ENCODE peak calls at places on chromosomes 11 and 22, in six cellular contexts. H, Y, T, G, E and F are unnamed samples.

GRCh38 chr22:24741357-24741756 is 33.2 kb downstream of the PIWIL3 start:
- DNase-seq in H (no peak), Y (no peak), T (no peak), G (no peak), E (no peak), F (no peak)

GRCh38 chr11:63505857-63506528 is at the start of gene LGALS12:
- DNase-seq in H (no peak), Y (no peak), T (peak; percentile 55), G (no peak), E (no peak), F (no peak)

GRCh38 chr22:27573992-27574391 is 227.6 kb downstream of the MN1 start:
- DNase-seq in H (no peak), Y (no peak), T (no peak), G (no peak), E (no peak), F (no peak)

GRCh38 chr11:113014731-113015455 is 53.7 kb downstream of the NCAM1 start:
- DNase-seq in H (no peak), Y (no peak), T (no peak), G (no peak), E (no peak), F (no peak)

GRCh38 chr11:117185739-117186430 is 7.3 kb downstream of the SIDT2 start:
- DNase-seq in H (no peak), Y (no peak), T (no peak), G (no peak), E (peak; percentile 28), F (no peak)

GRCh38 chr11:88246680-88247079 is 71.4 kb upstream of the RAB38 start:
- DNase-seq in H (no peak), Y (no peak), T (no peak), G (no peak), E (no peak), F (no peak)

GRCh38 chr11:1644601-1645356 is 15.2 kb downstream of the KRTAP5-5 start:
- DNase-seq in H (no peak), Y (no peak), T (no peak), G (no peak), E (no peak), F (no peak)

GRCh38 chr11:35725880-35726279 is 63.3 kb downstream of the TRIM44 start:
- DNase-seq in H (no peak), Y (no peak), T (peak; percentile 20), G (no peak), E (no peak), F (no peak)

GRCh38 chr11:63866211-63866610 is 27.3 kb downstream of the MARK2 start:
- DNase-seq in H (no peak), Y (no peak), T (no peak), G (peak; percentile 48), E (peak; percentile 86), F (peak; percentile 57)

GRCh38 chr22:22709719-22710445 is 65.5 kb downstream of the GGTLC2 start:
- DNase-seq in H (no peak), Y (no peak), T (peak; percentile 100), G (no peak), E (no peak), F (no peak)

GRCh38 chr11:87398913-87399312 is 361.2 kb downstream of the TMEM135 start:
- DNase-seq in H (no peak), Y (no peak), T (no peak), G (no peak), E (no peak), F (no peak)

GRCh38 chr11:82747471-82747870 is 13.8 kb upstream of the FAM181B start:
- DNase-seq in H (no peak), Y (no peak), T (no peak), G (no peak), E (no peak), F (no peak)

GRCh38 chr22:25551396-25551795 is 13.1 kb upstream of the GRK3 start:
- DNase-seq in H (no peak), Y (no peak), T (no peak), G (no peak), E (no peak), F (no peak)

GRCh38 chr11:12461516-12461915 is 84.1 kb downstream of the PARVA start:
- DNase-seq in H (no peak), Y (no peak), T (no peak), G (no peak), E (no peak), F (no peak)

DNA sequence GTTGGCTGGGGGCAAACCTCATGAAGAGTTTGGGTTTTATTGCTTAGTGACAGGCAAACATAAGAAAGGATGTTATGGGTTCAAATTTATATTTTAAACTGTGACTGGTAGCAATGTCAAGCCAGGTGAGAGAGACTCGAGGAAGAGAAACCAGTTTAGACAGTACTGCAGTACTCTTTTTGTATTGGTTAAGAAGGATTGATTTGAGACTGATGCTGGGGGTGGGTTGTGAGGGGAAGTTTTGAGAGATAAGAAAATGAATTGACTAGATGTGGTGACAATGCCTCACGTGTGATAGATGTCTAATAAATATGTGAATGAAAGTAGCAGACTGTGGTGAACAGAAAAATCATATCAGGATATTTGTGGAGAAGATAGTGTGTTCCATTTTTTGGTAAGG is 142.4 kb downstream of the DDX10 start:
- DNase-seq in H (no peak), Y (no peak), T (no peak), G (no peak), E (no peak), F (no peak)
- TF ChIP-seq POLR2AphosphoS5 in H (no peak), Y (no peak), T (no peak), G (no peak), E (no peak), F (no peak)

GRCh38 chr22:41181349-41182241 is 23.5 kb upstream of the L3MBTL2 start:
- DNase-seq in H (no peak), Y (no peak), T (no peak), G (no peak), E (no peak), F (no peak)
- TF ChIP-seq POLR2A in H (no peak), Y (no peak), T (peak; percentile 34), G (no peak), E (no peak), F (no peak)

GRCh38 chr22:37020192-37020479 is 594 bp downstream of the MPST start:
- DNase-seq in H (no peak), Y (no peak), T (peak; percentile 25), G (no peak), E (no peak), F (no peak)

GRCh38 chr22:37022483-37023337 is 3.2 kb downstream of the MPST start:
- DNase-seq in H (no peak), Y (no peak), T (no peak), G (no peak), E (no peak), F (no peak)

GRCh38 chr22:37023743-37024338 is 4.3 kb downstream of the MPST start:
- DNase-seq in H (no peak), Y (peak; percentile 64), T (no peak), G (no peak), E (no peak), F (no peak)

GRCh38 chr22:37021041-37021440 is 1.5 kb downstream of the MPST start:
- DNase-seq in H (no peak), Y (no peak), T (no peak), G (no peak), E (no peak), F (no peak)

GRCh38 chr22:37021710-37022482 is 2.4 kb downstream of the MPST start:
- DNase-seq in H (no peak), Y (no peak), T (peak; percentile 57), G (peak; percentile 80), E (no peak), F (peak; percentile 62)
- TF ChIP-seq TAF1 in H (no peak), Y (no peak), T (no peak), G (no peak), E (no peak), F (no peak)

GRCh38 chr11:65087827-65088226 is 3.8 kb downstream of the ZFPL1 start:
- DNase-seq in H (no peak), Y (no peak), T (no peak), G (no peak), E (no peak), F (no peak)
- TF ChIP-seq POLR2AphosphoS5 in H (no peak), Y (no peak), T (no peak), G (no peak), E (no peak), F (no peak)

DNA sequence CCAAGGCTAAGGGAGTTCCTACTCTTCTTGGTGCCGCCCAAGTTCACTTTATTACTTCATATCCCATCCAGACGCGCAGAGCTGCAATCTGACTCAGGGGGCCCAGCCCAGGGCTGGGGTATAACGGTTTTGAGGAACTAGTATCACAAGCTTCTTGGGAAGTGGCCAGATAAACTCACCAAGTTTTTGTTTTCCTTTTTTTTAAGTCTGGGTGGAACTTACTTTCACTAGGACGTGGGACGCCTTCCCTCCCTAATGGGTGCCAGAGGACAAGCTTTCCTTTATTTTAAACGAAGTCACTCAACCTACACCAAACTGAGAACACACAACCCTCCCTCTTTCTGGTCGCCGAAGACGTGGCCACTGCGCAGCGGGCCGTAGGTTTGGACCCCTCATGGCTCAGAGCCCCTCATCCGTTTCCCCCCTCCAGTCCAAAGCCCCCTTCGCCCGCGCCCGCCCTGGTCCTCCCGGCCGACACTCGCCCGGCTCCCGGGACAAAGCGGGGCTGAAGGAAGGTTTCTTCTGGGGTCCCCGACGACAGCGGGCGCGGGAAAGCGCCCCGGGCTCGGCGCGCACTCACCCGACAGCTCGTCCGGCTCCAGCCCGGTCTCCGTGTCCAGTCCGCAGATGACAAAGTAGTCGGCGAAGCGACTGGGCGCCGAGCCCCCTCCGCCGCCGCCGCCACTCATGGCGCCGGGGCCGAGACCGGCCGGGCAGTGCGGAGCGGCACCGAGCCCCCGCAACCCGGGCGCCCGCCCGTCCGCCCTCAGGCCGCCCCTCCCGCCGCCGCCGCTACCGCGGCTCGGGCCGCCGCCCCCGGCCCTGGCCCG is 554 bp downstream of the DENND5A start:
- DNase-seq in H (no peak), Y (no peak), T (no peak), G (peak; percentile 30), E (no peak), F (peak; percentile 21)
- TF ChIP-seq POLR2A in H (no peak), Y (no peak), T (no peak), G (no peak), E (no peak), F (no peak)

GRCh38 chr11:86288776-86289507 is 13.1 kb upstream of the HIKESHI start:
- DNase-seq in H (no peak), Y (no peak), T (no peak), G (no peak), E (no peak), F (no peak)
- TF ChIP-seq TAF1 in H (no peak), Y (no peak), T (no peak), G (no peak), E (no peak), F (no peak)

DNA sequence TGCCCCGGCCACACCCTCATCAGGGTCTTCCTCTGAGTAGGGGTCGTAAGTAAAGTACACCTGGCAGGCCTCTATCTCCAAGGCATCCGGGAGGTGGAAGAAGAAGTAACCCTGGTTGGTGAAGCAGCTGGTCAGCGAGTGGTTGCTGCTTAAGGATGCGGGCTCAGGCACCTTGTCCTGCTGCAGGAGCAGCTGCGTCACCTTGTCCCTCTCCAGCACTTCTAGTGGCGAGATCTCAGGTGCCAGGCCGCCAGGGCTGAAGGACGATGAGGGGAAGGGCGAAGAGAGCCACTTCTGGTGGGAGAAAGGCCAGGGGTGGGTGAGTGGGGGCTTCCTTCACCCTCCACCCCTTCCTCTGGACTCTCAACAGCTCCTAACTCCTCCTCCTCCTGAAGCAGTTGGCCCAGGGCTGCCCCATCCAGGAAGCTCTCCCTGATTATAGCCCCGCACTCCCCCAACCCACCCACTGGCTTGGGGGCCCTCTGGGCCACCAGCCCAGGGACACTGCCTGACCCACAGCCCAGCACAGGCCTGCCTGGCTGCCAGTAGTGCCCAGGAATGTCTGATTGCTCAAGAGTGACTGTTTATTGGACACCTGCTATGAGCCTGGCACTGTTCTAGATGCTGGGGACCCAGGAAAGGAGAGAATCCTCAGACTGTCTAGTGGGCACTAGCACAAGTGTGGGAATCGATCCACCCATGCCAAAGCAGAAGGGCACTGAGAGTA is 19.2 kb upstream of the TMPRSS6 start:
- DNase-seq in H (no peak), Y (no peak), T (no peak), G (no peak), E (no peak), F (no peak)
- TF ChIP-seq POLR2AphosphoS5 in H (no peak), Y (no peak), T (no peak), G (no peak), E (no peak), F (no peak)